ENCODE peak calls at places on chromosomes 1 and 21, in four cellular contexts. Y is epithelial cell of esophagus, V is SJCRH30, Z is right cardiac atrium. O is an unnamed sample.

GRCh38 chr1:194975913-194976312 is 1632.3 kb downstream of the KCNT2 start:
- DNase-seq in Y (peak; percentile 61), V (no peak), Z (no peak), O (peak; percentile 4)

GRCh38 chr1:114369930-114370329 is 141.1 kb downstream of the TRIM33 start:
- DNase-seq in V (no peak), Z (no peak), Y (peak; percentile 5), O (no peak)

GRCh38 chr1:220879090-220879508 is at the start of gene HLX:
- DNase-seq in Z (peak; percentile 97), Y (peak; percentile 22), V (peak; percentile 93), O (peak; percentile 95)

GRCh38 chr1:244319283-244320132 is 132.2 kb downstream of the ADSS2 start:
- DNase-seq in Z (no peak), V (no peak), Y (peak; percentile 95), O (peak; percentile 94)

GRCh38 chr1:25245393-25245792 is 1.9 kb downstream of the RSRP1 start:
- DNase-seq in Z (no peak), V (no peak), Y (no peak), O (no peak)

GRCh38 chr1:44826375-44827196 is 16.5 kb downstream of the PTCH2 start:
- DNase-seq in Y (no peak), Z (peak; percentile 93), V (no peak), O (peak; percentile 62)

GRCh38 chr1:232377494-232377770 is 252.5 kb downstream of the SIPA1L2 start:
- DNase-seq in V (no peak), Z (no peak), Y (peak; percentile 40), O (peak; percentile 64)

GRCh38 chr1:180092931-180093650 is 61.6 kb upstream of the QSOX1 start:
- DNase-seq in Z (no peak), Y (peak; percentile 21), V (no peak), O (peak; percentile 8)

GRCh38 chr1:67748630-67749029 is 63.6 kb downstream of the GADD45A start:
- DNase-seq in Z (no peak), V (no peak), Y (peak; percentile 70), O (peak; percentile 83)

GRCh38 chr1:54100500-54100899 is 47.1 kb downstream of the TCEANC2 start:
- DNase-seq in Z (no peak), V (no peak), Y (no peak), O (no peak)

GRCh38 chr1:36366091-36366661 is 19.5 kb downstream of the STK40 start:
- DNase-seq in Y (no peak), V (peak; percentile 97), Z (peak; percentile 74), O (peak; percentile 64)

GRCh38 chr1:228918335-228918734 is 183.1 kb downstream of the RHOU start:
- DNase-seq in V (no peak), Y (no peak), Z (peak; percentile 76), O (no peak)

DNA sequence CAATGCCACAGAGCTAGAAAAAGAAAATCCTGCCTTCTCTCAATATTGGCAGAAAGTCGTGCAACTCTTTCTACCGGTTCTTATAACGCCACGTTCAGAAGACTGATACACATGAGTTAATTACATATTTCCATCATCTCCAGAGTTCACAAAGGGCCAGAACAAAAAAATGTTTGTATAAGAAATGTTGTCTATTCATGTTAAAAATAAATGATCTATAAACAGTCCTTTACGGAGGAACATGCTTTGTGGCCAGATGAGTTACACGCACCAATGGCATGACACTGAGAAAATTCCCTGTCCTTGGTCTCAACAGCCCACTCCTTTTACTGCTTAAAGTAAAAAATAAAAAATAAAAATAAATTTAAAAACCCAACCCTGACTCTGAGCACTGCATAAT is 29.5 kb downstream of the C2CD2 start:
- DNase-seq in Z (no peak), Y (no peak), V (no peak), O (peak; percentile 70)
- H3K4me3 ChIP-seq in Z (no peak overlapping the region), Y (no peak overlapping the region), V (no peak overlapping the region), O (no peak overlapping the region)

GRCh38 chr1:10793129-10793651 is 3.3 kb downstream of the CASZ1 start:
- DNase-seq in Y (peak; percentile 54), V (no peak), Z (no peak), O (no peak)
- H3K4me3 ChIP-seq in Y (peak overlapping the region; percentile 85), V (peak overlapping the region; percentile 59), Z (peak overlapping the region; percentile 88), O (no peak overlapping the region)

DNA sequence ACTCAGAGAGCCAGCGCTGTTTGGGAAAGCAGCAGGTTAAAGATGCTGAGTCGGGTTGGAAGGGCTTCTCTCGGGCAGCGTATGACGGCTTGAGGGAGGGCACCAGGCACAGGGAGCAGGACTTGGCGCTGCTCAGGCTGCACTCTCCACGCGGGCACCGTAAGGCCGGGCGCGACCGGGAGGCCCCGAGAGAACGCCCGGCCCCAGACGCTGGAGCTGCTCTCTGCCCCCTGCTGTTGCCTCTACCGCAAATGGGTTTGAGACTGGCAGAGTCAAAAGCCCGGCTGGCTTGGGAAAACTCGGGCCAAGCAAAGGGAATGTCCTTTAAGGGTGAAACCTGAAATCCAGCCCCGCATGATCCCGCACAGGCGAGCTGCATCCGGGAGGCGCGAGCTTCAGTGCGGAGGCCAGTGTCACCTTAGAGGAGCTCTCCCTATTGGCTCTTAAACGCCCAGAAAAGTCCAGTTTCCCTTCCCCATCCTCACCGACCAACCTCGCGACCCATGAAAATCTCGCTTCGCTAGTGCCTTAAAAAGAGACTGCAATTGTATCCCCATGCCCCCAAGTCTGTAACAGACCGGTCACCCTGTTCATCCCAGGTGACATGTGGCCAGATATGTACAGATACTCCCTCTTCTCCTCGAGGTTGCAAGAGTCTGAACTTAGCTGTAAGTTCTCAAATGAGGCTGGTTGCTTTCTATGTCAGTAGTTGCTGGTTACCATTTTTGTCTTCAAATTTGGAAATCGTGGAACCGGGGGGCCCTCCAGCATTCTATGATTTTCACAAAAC is 1.1 kb downstream of the PRRX1 start:
- DNase-seq in Z (peak; percentile 80), V (peak; percentile 24), Y (peak; percentile 18), O (peak; percentile 30)
- H3K4me3 ChIP-seq in Z (peak overlapping the region; percentile 76), V (peak overlapping the region; percentile 50), Y (peak overlapping the region; percentile 23), O (peak overlapping the region; percentile 97)

GRCh38 chr1:31394628-31395193 is 18.3 kb upstream of the SERINC2 start:
- DNase-seq in Z (peak; percentile 93), Y (peak; percentile 92), V (peak; percentile 94), O (peak; percentile 75)
- H3K4me3 ChIP-seq in Z (peak overlapping the region; percentile 36), Y (no peak overlapping the region), V (no peak overlapping the region), O (peak overlapping the region; percentile 19)

DNA sequence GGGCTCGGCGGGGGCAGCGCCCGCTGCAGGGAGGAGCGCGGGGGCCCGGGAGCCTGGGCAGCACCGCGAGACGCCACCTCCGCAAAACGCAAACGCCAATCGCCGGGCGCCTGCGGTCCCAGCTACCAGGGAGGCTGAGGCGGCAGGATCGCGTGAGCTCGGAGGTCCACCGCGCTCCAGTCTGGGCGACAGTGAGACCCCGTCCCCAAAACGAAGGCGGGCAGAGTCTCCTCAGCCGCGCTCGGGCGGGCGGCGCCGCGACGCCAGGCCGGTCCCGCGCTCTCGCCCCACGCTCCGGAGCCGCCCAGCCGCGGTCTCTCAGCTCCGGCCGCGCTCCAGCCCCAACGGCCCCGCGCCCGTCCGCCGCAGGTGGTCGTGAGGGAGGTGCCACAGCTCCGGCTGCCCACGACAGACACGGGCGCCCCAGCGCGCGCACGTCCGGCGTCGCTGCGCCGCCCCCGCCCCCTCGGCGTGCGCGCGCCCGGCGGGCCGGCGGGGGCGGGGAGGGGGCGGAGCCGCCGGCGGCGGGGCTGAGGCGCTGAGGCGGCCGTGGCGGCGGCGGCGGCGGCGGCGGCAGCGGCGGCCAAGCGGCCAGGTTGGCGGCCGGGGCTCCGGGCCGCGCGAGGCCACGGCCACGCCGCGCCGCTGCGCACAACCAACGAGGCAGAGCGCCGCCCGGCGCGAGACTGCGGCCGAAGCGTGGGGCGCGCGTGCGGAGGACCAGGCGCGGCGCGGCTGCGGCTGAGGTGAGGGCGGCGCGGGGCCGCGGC is at the start of gene ADARB1:
- DNase-seq in Z (peak; percentile 90), Y (peak; percentile 66), V (peak; percentile 71), O (peak; percentile 39)
- H3K4me3 ChIP-seq in Z (peak within 1 kb of the TSS; percentile 90), Y (peak within 1 kb of the TSS; percentile 64), V (peak within 1 kb of the TSS; percentile 95), O (peak within 1 kb of the TSS; percentile 64)

GRCh38 chr1:107777664-107778047 is 187.3 kb downstream of the VAV3 start:
- DNase-seq in Y (no peak), Z (no peak), V (no peak), O (no peak)
- H3K4me3 ChIP-seq in Y (no peak overlapping the region), Z (no peak overlapping the region), V (no peak overlapping the region), O (no peak overlapping the region)

GRCh38 chr1:110341872-110342331 is 2.7 kb downstream of the RBM15 start:
- DNase-seq in V (no peak), Z (no peak), Y (no peak), O (no peak)
- H3K4me3 ChIP-seq in V (peak overlapping the region; percentile 10), Z (peak overlapping the region; percentile 14), Y (peak overlapping the region; percentile 33), O (peak overlapping the region; percentile 99)

DNA sequence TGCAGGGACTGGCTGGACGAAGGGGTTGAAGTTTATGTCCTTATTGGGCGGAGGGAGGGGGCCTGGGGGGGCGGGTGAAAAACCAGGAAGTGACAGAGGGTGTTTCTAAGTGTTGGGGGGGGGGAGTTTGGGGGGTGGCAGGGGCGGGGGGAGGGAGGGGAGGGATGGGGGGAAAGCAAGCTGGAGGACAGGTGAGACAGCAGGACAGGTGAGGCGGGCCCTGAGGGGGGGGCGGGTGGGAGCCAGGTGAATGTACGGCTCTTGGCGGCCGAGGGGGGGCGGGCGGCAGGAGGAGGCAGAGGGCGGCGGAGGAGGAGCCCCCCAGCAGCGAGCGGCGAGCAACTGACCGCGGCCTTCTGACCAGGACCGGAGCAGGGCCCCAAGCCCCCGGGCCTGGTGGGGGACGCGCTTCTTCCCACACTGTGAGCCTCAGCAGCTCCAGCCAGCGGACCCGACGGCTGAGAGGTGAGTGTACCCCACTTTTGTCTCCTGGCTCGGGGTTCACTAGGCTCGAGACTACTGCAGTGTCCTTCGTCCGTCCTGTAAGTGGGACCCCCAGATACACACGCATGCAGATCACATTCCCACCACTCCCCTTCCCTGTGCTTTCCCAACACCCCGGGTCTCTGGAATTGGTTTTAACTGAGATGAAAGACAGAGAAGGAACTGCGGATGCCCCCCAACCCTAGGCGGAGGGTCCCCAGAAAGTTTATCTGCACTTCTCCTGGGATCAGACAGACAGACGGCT is at the start of gene ZBTB7B:
- DNase-seq in V (no peak), Z (peak; percentile 81), Y (peak; percentile 35), O (no peak)
- H3K4me3 ChIP-seq in V (peak within 1 kb of the TSS; percentile 65), Z (peak within 1 kb of the TSS; percentile 87), Y (peak within 1 kb of the TSS; percentile 89), O (peak within 1 kb of the TSS; percentile 89)

GRCh38 chr1:32925360-32926142 is 24.4 kb upstream of the TMEM54 start:
- DNase-seq in V (peak; percentile 72), Z (peak; percentile 68), Y (peak; percentile 48), O (no peak)
- H3K4me3 ChIP-seq in V (peak overlapping the region; percentile 57), Z (peak overlapping the region; percentile 19), Y (no peak overlapping the region), O (no peak overlapping the region)

GRCh38 chr1:165056914-165057313 is 299.6 kb downstream of the LMX1A start:
- DNase-seq in Z (no peak), V (no peak), Y (no peak), O (no peak)
- H3K4me3 ChIP-seq in Z (no peak overlapping the region), V (no peak overlapping the region), Y (no peak overlapping the region), O (no peak overlapping the region)

O was measured in fibroblast of mammary gland.